ENCODE peak calls at places on chromosomes 1 and 21, in six cellular contexts. K is DMS79, X is NCI-H510A treated with DMSO at 0.1 percent for 48 hours, I is NCI-H1694, N is AG09309, U is GM13976. Z is an unnamed sample.

GRCh38 chr1:245168921-245169320 is 14.1 kb downstream of the KIF26B start:
- DNase-seq in X (no peak), N (no peak), I (no peak), K (no peak), U (no peak), Z (no peak)

GRCh38 chr1:224882264-224882663 is 47.2 kb upstream of the DNAH14 start:
- DNase-seq in K (no peak), N (no peak), X (no peak), I (no peak), U (no peak), Z (no peak)

GRCh38 chr1:245469734-245470133 is 314.9 kb downstream of the KIF26B start:
- DNase-seq in X (peak), I (no peak), N (no peak), K (no peak), U (no peak), Z (no peak)

GRCh38 chr21:33825898-33826297 is 89.7 kb downstream of the ATP5PO start:
- DNase-seq in K (no peak), I (no peak), N (no peak), U (no peak), X (no peak), Z (peak)

GRCh38 chr1:6005276-6005917 is 13.2 kb upstream of the NPHP4 start:
- DNase-seq in K (no peak), U (no peak), I (no peak), X (no peak), N (no peak), Z (no peak)

GRCh38 chr1:101264699-101265098 is 27.9 kb downstream of the S1PR1 start:
- DNase-seq in N (no peak), I (no peak), U (no peak), X (no peak), K (no peak), Z (no peak)

GRCh38 chr1:185973645-185974044 is 239.5 kb downstream of the HMCN1 start:
- DNase-seq in N (peak), K (no peak), I (no peak), X (no peak), U (no peak), Z (peak)

GRCh38 chr1:8189931-8190483 is 127.9 kb upstream of the SLC45A1 start:
- DNase-seq in X (no peak), N (no peak), K (no peak), I (no peak), U (no peak), Z (no peak)

GRCh38 chr1:94603663-94604062 is 62.1 kb upstream of the F3 start:
- DNase-seq in U (no peak), I (no peak), N (no peak), X (no peak), K (no peak), Z (no peak)

GRCh38 chr1:26184086-26184485 is 6.3 kb upstream of the CATSPER4 start:
- DNase-seq in X (no peak), I (no peak), K (no peak), N (no peak), U (no peak), Z (no peak)

GRCh38 chr1:220425852-220426251 is 102.1 kb upstream of the MARK1 start:
- DNase-seq in I (no peak), N (no peak), U (no peak), X (no peak), K (no peak), Z (no peak)

GRCh38 chr1:29239142-29239541 is 2.8 kb downstream of the PTPRU start:
- DNase-seq in U (no peak), I (no peak), X (no peak), K (no peak), N (no peak), Z (no peak)

GRCh38 chr1:224704409-224704735 is 88.3 kb downstream of the CNIH3 start:
- DNase-seq in K (no peak), I (no peak), X (no peak), U (no peak), N (no peak), Z (no peak)

GRCh38 chr1:182897696-182898095 is 55.3 kb downstream of the SHCBP1L start:
- DNase-seq in I (no peak), K (no peak), U (no peak), X (no peak), N (no peak), Z (no peak)

GRCh38 chr1:56206391-56206790 is 373.0 kb downstream of the PLPP3 start:
- DNase-seq in N (no peak), U (no peak), K (no peak), I (no peak), X (no peak), Z (no peak)

GRCh38 chr1:220046052-220046930 is at the start of gene EPRS1:
- DNase-seq in K (peak), I (peak), U (peak), X (peak), N (peak), Z (peak)

GRCh38 chr21:32021319-32022027 is 148.7 kb downstream of the HUNK start:
- DNase-seq in K (no peak), U (no peak), N (no peak), X (no peak), I (peak), Z (no peak)

GRCh38 chr1:158203693-158204457 is 23.2 kb downstream of the CD1D start:
- DNase-seq in N (peak), X (peak), U (peak), I (peak), K (no peak), Z (peak)

GRCh38 chr1:31776511-31776910 is 12.4 kb upstream of the ADGRB2 start:
- DNase-seq in X (no peak), N (no peak), U (no peak), I (no peak), K (no peak), Z (no peak)

GRCh38 chr21:44535963-44536362 is 4.0 kb downstream of the KRTAP10-1 start:
- DNase-seq in I (no peak), X (no peak), U (no peak), N (no peak), K (no peak), Z (no peak)

GRCh38 chr1:23673086-23673813 is 18.4 kb upstream of the RPL11 start:
- DNase-seq in X (no peak), K (no peak), I (no peak), N (no peak), U (peak), Z (no peak)

GRCh38 chr1:93851878-93852277 is 27.1 kb downstream of the DNTTIP2 start:
- DNase-seq in X (no peak), I (no peak), U (no peak), K (no peak), N (no peak), Z (no peak)

GRCh38 chr1:172851077-172851476 is 192.2 kb downstream of the FASLG start:
- DNase-seq in U (no peak), X (no peak), K (no peak), I (no peak), N (no peak), Z (no peak)

GRCh38 chr21:44295163-44295601 is 4.7 kb upstream of the PFKL start:
- DNase-seq in I (no peak), U (no peak), N (no peak), K (no peak), X (no peak), Z (no peak)

GRCh38 chr1:234262007-234262753 is 111.1 kb upstream of the COA6 start:
- DNase-seq in X (no peak), K (no peak), I (no peak), N (no peak), U (no peak), Z (no peak)

GRCh38 chr1:151259351-151259750 is 4.8 kb downstream of the PSMD4 start:
- DNase-seq in I (no peak), U (no peak), K (no peak), N (no peak), X (no peak), Z (no peak)

GRCh38 chr1:117905019-117905418 is 24.4 kb downstream of the GDAP2 start:
- DNase-seq in N (no peak), U (no peak), X (no peak), I (no peak), K (no peak), Z (no peak)

GRCh38 chr1:31633117-31633516 is 11.6 kb downstream of the PEF1 start:
- DNase-seq in N (no peak), U (peak), I (no peak), K (no peak), X (no peak), Z (no peak)

GRCh38 chr1:226664413-226665101 is 74.5 kb downstream of the ITPKB start:
- DNase-seq in I (no peak), N (peak), U (no peak), K (no peak), X (no peak), Z (peak)